ENCODE peak calls at places on chromosomes 1 and 21, in seven cellular contexts. One of them, this sample, is unnamed.

GRCh38 chr1:7000720-7001119 is 215.5 kb downstream of the CAMTA1 start:
- DNase-seq in bronchial epithelial cell: no peak
- DNase-seq in gastrocnemius medialis: no peak
- DNase-seq in AG20443: no peak
- DNase-seq in activated CD4-positive, CD25-positive, alpha-beta regulatory T cell treated with anti-CD3 and anti-CD28 coated beads, Interleukin-2, amount 50 U/mL, for 72 hours: no peak
- DNase-seq in PC-3: no peak
- DNase-seq in NCI-H1436: no peak
- DNase-seq in this sample: no peak

GRCh38 chr1:64844175-64844574 is 99.3 kb downstream of the RAVER2 start:
- DNase-seq in bronchial epithelial cell: no peak
- DNase-seq in gastrocnemius medialis: no peak
- DNase-seq in AG20443: no peak
- DNase-seq in activated CD4-positive, CD25-positive, alpha-beta regulatory T cell treated with anti-CD3 and anti-CD28 coated beads, Interleukin-2, amount 50 U/mL, for 72 hours: no peak
- DNase-seq in PC-3: no peak
- DNase-seq in NCI-H1436: no peak
- DNase-seq in this sample: no peak

GRCh38 chr1:30700528-30701265 is 22.7 kb downstream of the MATN1 start:
- DNase-seq in bronchial epithelial cell: peak; percentile 65
- DNase-seq in gastrocnemius medialis: peak; percentile 64
- DNase-seq in AG20443: peak; percentile 89
- DNase-seq in activated CD4-positive, CD25-positive, alpha-beta regulatory T cell treated with anti-CD3 and anti-CD28 coated beads, Interleukin-2, amount 50 U/mL, for 72 hours: no peak
- DNase-seq in PC-3: peak; percentile 66
- DNase-seq in NCI-H1436: peak; percentile 41
- DNase-seq in this sample: peak; percentile 69

GRCh38 chr1:247482747-247483146 is 24.8 kb upstream of the OR2B11 start:
- DNase-seq in bronchial epithelial cell: peak; percentile 42
- DNase-seq in gastrocnemius medialis: no peak
- DNase-seq in AG20443: no peak
- DNase-seq in activated CD4-positive, CD25-positive, alpha-beta regulatory T cell treated with anti-CD3 and anti-CD28 coated beads, Interleukin-2, amount 50 U/mL, for 72 hours: no peak
- DNase-seq in PC-3: peak; percentile 98
- DNase-seq in NCI-H1436: no peak
- DNase-seq in this sample: peak; percentile 38

GRCh38 chr1:46643368-46643775 is 24.8 kb downstream of the ATPAF1 start:
- DNase-seq in bronchial epithelial cell: peak; percentile 83
- DNase-seq in gastrocnemius medialis: no peak
- DNase-seq in AG20443: peak; percentile 76
- DNase-seq in activated CD4-positive, CD25-positive, alpha-beta regulatory T cell treated with anti-CD3 and anti-CD28 coated beads, Interleukin-2, amount 50 U/mL, for 72 hours: no peak
- DNase-seq in PC-3: peak; percentile 98
- DNase-seq in NCI-H1436: peak; percentile 31
- DNase-seq in this sample: peak; percentile 66

GRCh38 chr1:248816042-248816851 is 9.5 kb downstream of the SH3BP5L start:
- DNase-seq in bronchial epithelial cell: no peak
- DNase-seq in gastrocnemius medialis: no peak
- DNase-seq in AG20443: no peak
- DNase-seq in activated CD4-positive, CD25-positive, alpha-beta regulatory T cell treated with anti-CD3 and anti-CD28 coated beads, Interleukin-2, amount 50 U/mL, for 72 hours: no peak
- DNase-seq in PC-3: no peak
- DNase-seq in NCI-H1436: no peak
- DNase-seq in this sample: no peak

GRCh38 chr1:62481681-62482080 is 44.8 kb downstream of the USP1 start:
- DNase-seq in bronchial epithelial cell: no peak
- DNase-seq in gastrocnemius medialis: no peak
- DNase-seq in AG20443: no peak
- DNase-seq in activated CD4-positive, CD25-positive, alpha-beta regulatory T cell treated with anti-CD3 and anti-CD28 coated beads, Interleukin-2, amount 50 U/mL, for 72 hours: no peak
- DNase-seq in PC-3: no peak
- DNase-seq in NCI-H1436: no peak
- DNase-seq in this sample: no peak

GRCh38 chr1:23420778-23421177 is 3.8 kb downstream of the TCEA3 start:
- DNase-seq in bronchial epithelial cell: no peak
- DNase-seq in gastrocnemius medialis: peak; percentile 80
- DNase-seq in AG20443: no peak
- DNase-seq in activated CD4-positive, CD25-positive, alpha-beta regulatory T cell treated with anti-CD3 and anti-CD28 coated beads, Interleukin-2, amount 50 U/mL, for 72 hours: no peak
- DNase-seq in PC-3: no peak
- DNase-seq in NCI-H1436: no peak
- DNase-seq in this sample: no peak

GRCh38 chr21:16159971-16160350 is 430.2 kb downstream of the USP25 start:
- DNase-seq in bronchial epithelial cell: no peak
- DNase-seq in gastrocnemius medialis: no peak
- DNase-seq in AG20443: no peak
- DNase-seq in activated CD4-positive, CD25-positive, alpha-beta regulatory T cell treated with anti-CD3 and anti-CD28 coated beads, Interleukin-2, amount 50 U/mL, for 72 hours: no peak
- DNase-seq in PC-3: no peak
- DNase-seq in NCI-H1436: no peak
- DNase-seq in this sample: no peak

GRCh38 chr1:63877021-63877767 is 103.4 kb downstream of the ROR1 start:
- DNase-seq in bronchial epithelial cell: no peak
- DNase-seq in gastrocnemius medialis: no peak
- DNase-seq in AG20443: no peak
- DNase-seq in activated CD4-positive, CD25-positive, alpha-beta regulatory T cell treated with anti-CD3 and anti-CD28 coated beads, Interleukin-2, amount 50 U/mL, for 72 hours: no peak
- DNase-seq in PC-3: peak; percentile 73
- DNase-seq in NCI-H1436: no peak
- DNase-seq in this sample: no peak

GRCh38 chr1:244964112-244964971 is 100.0 kb upstream of the HNRNPU start:
- DNase-seq in bronchial epithelial cell: peak; percentile 16
- DNase-seq in gastrocnemius medialis: no peak
- DNase-seq in AG20443: peak; percentile 63
- DNase-seq in activated CD4-positive, CD25-positive, alpha-beta regulatory T cell treated with anti-CD3 and anti-CD28 coated beads, Interleukin-2, amount 50 U/mL, for 72 hours: no peak
- DNase-seq in PC-3: peak; percentile 90
- DNase-seq in NCI-H1436: no peak
- DNase-seq in this sample: no peak

GRCh38 chr1:234617986-234618725 is 8.2 kb upstream of the IRF2BP2 start:
- DNase-seq in bronchial epithelial cell: peak; percentile 90
- DNase-seq in gastrocnemius medialis: no peak
- DNase-seq in AG20443: peak; percentile 43
- DNase-seq in activated CD4-positive, CD25-positive, alpha-beta regulatory T cell treated with anti-CD3 and anti-CD28 coated beads, Interleukin-2, amount 50 U/mL, for 72 hours: no peak
- DNase-seq in PC-3: no peak
- DNase-seq in NCI-H1436: no peak
- DNase-seq in this sample: peak; percentile 81

GRCh38 chr1:168079761-168080160 is 57.0 kb downstream of the GPR161 start:
- DNase-seq in bronchial epithelial cell: peak; percentile 59
- DNase-seq in gastrocnemius medialis: no peak
- DNase-seq in AG20443: peak; percentile 52
- DNase-seq in activated CD4-positive, CD25-positive, alpha-beta regulatory T cell treated with anti-CD3 and anti-CD28 coated beads, Interleukin-2, amount 50 U/mL, for 72 hours: no peak
- DNase-seq in PC-3: peak; percentile 60
- DNase-seq in NCI-H1436: no peak
- DNase-seq in this sample: peak; percentile 66

GRCh38 chr1:177913762-177914540 is 55.9 kb downstream of the SEC16B start:
- DNase-seq in bronchial epithelial cell: peak; percentile 39
- DNase-seq in gastrocnemius medialis: no peak
- DNase-seq in AG20443: peak; percentile 60
- DNase-seq in activated CD4-positive, CD25-positive, alpha-beta regulatory T cell treated with anti-CD3 and anti-CD28 coated beads, Interleukin-2, amount 50 U/mL, for 72 hours: no peak
- DNase-seq in PC-3: peak; percentile 22
- DNase-seq in NCI-H1436: no peak
- DNase-seq in this sample: peak; percentile 59

GRCh38 chr21:37060296-37060695 is 12.6 kb downstream of the PIGP start:
- DNase-seq in bronchial epithelial cell: peak; percentile 95
- DNase-seq in gastrocnemius medialis: peak; percentile 41
- DNase-seq in AG20443: peak; percentile 91
- DNase-seq in activated CD4-positive, CD25-positive, alpha-beta regulatory T cell treated with anti-CD3 and anti-CD28 coated beads, Interleukin-2, amount 50 U/mL, for 72 hours: no peak
- DNase-seq in PC-3: peak; percentile 97
- DNase-seq in NCI-H1436: peak; percentile 94
- DNase-seq in this sample: peak; percentile 93

GRCh38 chr1:234768171-234768568 is 158.2 kb upstream of the IRF2BP2 start:
- DNase-seq in bronchial epithelial cell: no peak
- DNase-seq in gastrocnemius medialis: no peak
- DNase-seq in AG20443: no peak
- DNase-seq in activated CD4-positive, CD25-positive, alpha-beta regulatory T cell treated with anti-CD3 and anti-CD28 coated beads, Interleukin-2, amount 50 U/mL, for 72 hours: no peak
- DNase-seq in PC-3: no peak
- DNase-seq in NCI-H1436: no peak
- DNase-seq in this sample: no peak

GRCh38 chr1:165875171-165875570 is 47.8 kb downstream of the UCK2 start:
- DNase-seq in bronchial epithelial cell: no peak
- DNase-seq in gastrocnemius medialis: no peak
- DNase-seq in AG20443: no peak
- DNase-seq in activated CD4-positive, CD25-positive, alpha-beta regulatory T cell treated with anti-CD3 and anti-CD28 coated beads, Interleukin-2, amount 50 U/mL, for 72 hours: no peak
- DNase-seq in PC-3: no peak
- DNase-seq in NCI-H1436: no peak
- DNase-seq in this sample: no peak

GRCh38 chr1:239898067-239898730 is 193.5 kb upstream of the FMN2 start:
- DNase-seq in bronchial epithelial cell: peak; percentile 57
- DNase-seq in gastrocnemius medialis: peak; percentile 19
- DNase-seq in AG20443: peak; percentile 90
- DNase-seq in activated CD4-positive, CD25-positive, alpha-beta regulatory T cell treated with anti-CD3 and anti-CD28 coated beads, Interleukin-2, amount 50 U/mL, for 72 hours: peak; percentile 64
- DNase-seq in PC-3: peak; percentile 94
- DNase-seq in NCI-H1436: peak; percentile 84
- DNase-seq in this sample: peak; percentile 78